ENCODE peak calls at places on chromosomes 12 and 14, in four cellular contexts. One of them, this sample, is unnamed.

GRCh38 chr14:27392153-27392552 is 794.3 kb upstream of the NOVA1 start:
- DNase-seq in AG08395: no peak
- DNase-seq in AG09309: no peak
- DNase-seq in natural killer cell: no peak
- DNase-seq in this sample: no peak

GRCh38 chr12:52519826-52520662 is at the start of gene KRT5:
- DNase-seq in AG08395: no peak
- DNase-seq in AG09309: no peak
- DNase-seq in natural killer cell: peak
- DNase-seq in this sample: no peak

GRCh38 chr12:108950991-108951739 is 69.7 kb downstream of the SVOP start:
- DNase-seq in AG08395: peak
- DNase-seq in AG09309: no peak
- DNase-seq in natural killer cell: peak
- DNase-seq in this sample: peak

GRCh38 chr12:32051511-32052299 is 54.9 kb upstream of the BICD1 start:
- DNase-seq in AG08395: peak
- DNase-seq in AG09309: peak
- DNase-seq in natural killer cell: no peak
- DNase-seq in this sample: no peak

GRCh38 chr12:130933269-130933995 is 20.3 kb upstream of the ADGRD1 start:
- DNase-seq in AG08395: no peak
- DNase-seq in AG09309: no peak
- DNase-seq in natural killer cell: no peak
- DNase-seq in this sample: no peak

GRCh38 chr12:128644664-128645296 is 179.0 kb downstream of the SLC15A4 start:
- DNase-seq in AG08395: no peak
- DNase-seq in AG09309: no peak
- DNase-seq in natural killer cell: peak
- DNase-seq in this sample: peak

GRCh38 chr12:52178443-52178842 is 13.4 kb downstream of the KRT80 start:
- DNase-seq in AG08395: no peak
- DNase-seq in AG09309: no peak
- DNase-seq in natural killer cell: no peak
- DNase-seq in this sample: no peak

GRCh38 chr12:30962047-30962446 is 35.5 kb downstream of the TSPAN11 start:
- DNase-seq in AG08395: no peak
- DNase-seq in AG09309: no peak
- DNase-seq in natural killer cell: no peak
- DNase-seq in this sample: no peak

GRCh38 chr14:35898217-35898775 is 72.2 kb downstream of the BRMS1L start:
- DNase-seq in AG08395: no peak
- DNase-seq in AG09309: no peak
- DNase-seq in natural killer cell: no peak
- DNase-seq in this sample: no peak

GRCh38 chr14:91317381-91318313 is 73.1 kb upstream of the GPR68 start:
- DNase-seq in AG08395: no peak
- DNase-seq in AG09309: no peak
- DNase-seq in natural killer cell: peak
- DNase-seq in this sample: no peak

GRCh38 chr12:129772463-129773169 is 131.2 kb downstream of the TMEM132D start:
- DNase-seq in AG08395: no peak
- DNase-seq in AG09309: no peak
- DNase-seq in natural killer cell: no peak
- DNase-seq in this sample: no peak

GRCh38 chr12:88052686-88053085 is 23.5 kb upstream of the C12orf50 start:
- DNase-seq in AG08395: peak
- DNase-seq in AG09309: no peak
- DNase-seq in natural killer cell: no peak
- DNase-seq in this sample: peak

GRCh38 chr12:9798008-9798619 is 29.2 kb upstream of the KLRF1 start:
- DNase-seq in AG08395: peak
- DNase-seq in AG09309: no peak
- DNase-seq in natural killer cell: no peak
- DNase-seq in this sample: peak

GRCh38 chr12:121454921-121455320 is 55.0 kb downstream of the RNF34 start:
- DNase-seq in AG08395: no peak
- DNase-seq in AG09309: no peak
- DNase-seq in natural killer cell: no peak
- DNase-seq in this sample: no peak

GRCh38 chr14:75249251-75249957 is 29.2 kb upstream of the FOS start:
- DNase-seq in AG08395: no peak
- DNase-seq in AG09309: no peak
- DNase-seq in natural killer cell: peak
- DNase-seq in this sample: peak

GRCh38 chr14:32230695-32231280 is 27.7 kb upstream of the RNU6-8 start:
- DNase-seq in AG08395: peak
- DNase-seq in AG09309: peak
- DNase-seq in natural killer cell: no peak
- DNase-seq in this sample: no peak

GRCh38 chr14:91872011-91872476 is 4.7 kb upstream of the TC2N start:
- DNase-seq in AG08395: no peak
- DNase-seq in AG09309: no peak
- DNase-seq in natural killer cell: no peak
- DNase-seq in this sample: no peak

GRCh38 chr12:12540261-12541013 is 22.2 kb downstream of the DUSP16 start:
- DNase-seq in AG08395: no peak
- DNase-seq in AG09309: no peak
- DNase-seq in natural killer cell: no peak
- DNase-seq in this sample: no peak